ENCODE peak calls at places on chromosomes 4 and X, in ten cellular contexts. D is kidney glomerular epithelial cell; H is fibroblast of villous mesenchyme; K is posterior cingulate gyrus; L is Daoy; N is psoas muscle; R is activated naive CD4-positive, alpha-beta T cell treated with anti-CD3 and anti-CD28 coated beads, Interleukin-2, amount 10 ng/mL, durations not matched to agents 7 days and 5 days; B is sciatic nerve; V is pancreas; Y is fibroblast of lung. Q is an unnamed sample.

GRCh38 chr4:40736910-40737309 is 12.8 kb upstream of the NSUN7 start:
- DNase-seq in D (peak; percentile 23), H (peak; percentile 42), K (no peak), L (peak; percentile 7), N (no peak), R (no peak), B (no peak), V (no peak), Y (peak; percentile 36), Q (peak; percentile 15)

GRCh38 chr4:126916626-126917140 is 716.1 kb upstream of the INTU start:
- DNase-seq in D (no peak), H (peak; percentile 55), K (no peak), L (peak; percentile 3), N (no peak), R (no peak), B (no peak), V (no peak), Y (peak; percentile 85), Q (no peak)

GRCh38 chrX:9566150-9566621 is 101.3 kb downstream of the TBL1X start:
- DNase-seq in D (peak; percentile 83), H (peak; percentile 81), K (peak; percentile 44), L (peak; percentile 80), N (peak; percentile 65), R (peak; percentile 30), B (peak; percentile 67), V (no peak), Y (peak; percentile 91), Q (peak; percentile 7)

GRCh38 chr4:123217676-123218075 is 178.9 kb upstream of the SPRY1 start:
- DNase-seq in D (no peak), H (peak; percentile 18), K (no peak), L (no peak), N (no peak), R (no peak), B (no peak), V (no peak), Y (no peak), Q (no peak)

GRCh38 chr4:112865443-112865842 is 184.0 kb upstream of the ANK2 start:
- DNase-seq in D (no peak), H (peak; percentile 5), K (no peak), L (no peak), N (no peak), R (no peak), B (no peak), V (no peak), Y (peak; percentile 9), Q (no peak)

GRCh38 chr4:124958812-124959211 is 246.3 kb upstream of the ANKRD50 start:
- DNase-seq in D (no peak), H (no peak), K (no peak), L (no peak), N (no peak), R (no peak), B (no peak), V (no peak), Y (no peak), Q (no peak)

GRCh38 chr4:118034061-118034785 is at the start of gene NDST3:
- DNase-seq in D (peak; percentile 61), H (peak; percentile 24), K (peak; percentile 64), L (peak; percentile 73), N (peak; percentile 32), R (no peak), B (peak; percentile 60), V (no peak), Y (peak; percentile 77), Q (peak; percentile 10)

GRCh38 chr4:2044119-2044485 is 15.0 kb upstream of the NAT8L start:
- DNase-seq in D (no peak), H (no peak), K (no peak), L (no peak), N (no peak), R (no peak), B (no peak), V (no peak), Y (no peak), Q (no peak)

GRCh38 chr4:119227690-119228089 is 15.2 kb downstream of the USP53 start:
- DNase-seq in D (no peak), H (peak; percentile 48), K (no peak), L (no peak), N (no peak), R (no peak), B (no peak), V (no peak), Y (peak; percentile 60), Q (no peak)

GRCh38 chrX:119942831-119943184 is 743 bp downstream of the NKAP start:
- DNase-seq in D (no peak), H (no peak), K (no peak), L (no peak), N (no peak), R (no peak), B (no peak), V (no peak), Y (peak; percentile 2), Q (peak; percentile 9)

GRCh38 chr4:5788144-5788543 is 77.1 kb downstream of the EVC start:
- DNase-seq in D (no peak), H (no peak), K (no peak), L (no peak), N (no peak), R (no peak), B (no peak), V (no peak), Y (no peak), Q (no peak)

GRCh38 chr4:143773998-143774898 is 73.8 kb upstream of the FREM3 start:
- DNase-seq in D (peak; percentile 67), H (peak; percentile 46), K (no peak), L (no peak), N (no peak), R (peak; percentile 55), B (no peak), V (no peak), Y (peak; percentile 44), Q (peak; percentile 51)

GRCh38 chr4:139890810-139891209 is 225.2 kb downstream of the MGST2 start:
- DNase-seq in D (no peak), H (peak; percentile 29), K (no peak), L (no peak), N (no peak), R (no peak), B (no peak), V (no peak), Y (peak; percentile 60), Q (no peak)

GRCh38 chr4:170088686-170089085 is 1.1 kb downstream of the AADAT start:
- DNase-seq in D (no peak), H (no peak), K (no peak), L (no peak), N (no peak), R (no peak), B (no peak), V (no peak), Y (no peak), Q (no peak)

GRCh38 chr4:2931765-2932560 is 31.2 kb downstream of the NOP14 start:
- DNase-seq in D (no peak), H (no peak), K (peak; percentile 26), L (no peak), N (peak; percentile 81), R (peak; percentile 76), B (peak; percentile 70), V (peak; percentile 68), Y (no peak), Q (peak; percentile 68)

GRCh38 chr4:5866841-5867782 is 25.8 kb downstream of the CRMP1 start:
- DNase-seq in D (no peak), H (no peak), K (no peak), L (no peak), N (no peak), R (no peak), B (no peak), V (no peak), Y (no peak), Q (no peak)

Q was measured in activated CD4-positive, alpha-beta T cell treated with anti-CD3 and anti-CD28 coated beads, Interleukin-2, amount 10 ng/mL, durations not matched to agents 7 days and 5 days.